ENCODE peak calls at places on chromosomes 16 and 17, in four cellular contexts. One of them, this sample, is unnamed. For H3K36me3, the result is how much of the 10 kb centered on the place peaks cover.

GRCh38 chr17:19415311-19415710 is 4.3 kb downstream of the RNF112 start:
- DNase-seq in heart left ventricle: no peak
- DNase-seq in CD4-positive, CD25-positive, alpha-beta regulatory T cell: no peak
- DNase-seq in tibial nerve: no peak
- DNase-seq in this sample: no peak

GRCh38 chr17:32265192-32265895 is at the start of gene RHBDL3:
- DNase-seq in heart left ventricle: peak
- DNase-seq in CD4-positive, CD25-positive, alpha-beta regulatory T cell: no peak
- DNase-seq in tibial nerve: no peak
- DNase-seq in this sample: no peak

GRCh38 chr16:25553711-25554436 is 137.9 kb upstream of the HS3ST4 start:
- DNase-seq in heart left ventricle: no peak
- DNase-seq in CD4-positive, CD25-positive, alpha-beta regulatory T cell: no peak
- DNase-seq in tibial nerve: no peak
- DNase-seq in this sample: no peak

GRCh38 chr17:34683390-34683789 is 104.0 kb downstream of the TMEM132E start:
- DNase-seq in heart left ventricle: no peak
- DNase-seq in CD4-positive, CD25-positive, alpha-beta regulatory T cell: no peak
- DNase-seq in tibial nerve: no peak
- DNase-seq in this sample: no peak

GRCh38 chr16:54882556-54882955 is 48.1 kb upstream of the IRX5 start:
- DNase-seq in heart left ventricle: no peak
- DNase-seq in CD4-positive, CD25-positive, alpha-beta regulatory T cell: no peak
- DNase-seq in tibial nerve: no peak
- DNase-seq in this sample: no peak

GRCh38 chr17:7476474-7476873 is 3.0 kb downstream of the ZBTB4 start:
- DNase-seq in heart left ventricle: no peak
- DNase-seq in CD4-positive, CD25-positive, alpha-beta regulatory T cell: no peak
- DNase-seq in tibial nerve: no peak
- DNase-seq in this sample: no peak

GRCh38 chr16:72876221-72876620 is 171.7 kb downstream of the ZFHX3 start:
- DNase-seq in heart left ventricle: peak
- DNase-seq in CD4-positive, CD25-positive, alpha-beta regulatory T cell: no peak
- DNase-seq in tibial nerve: peak
- DNase-seq in this sample: no peak

GRCh38 chr17:3912827-3913226 is 3.4 kb downstream of the P2RX1 start:
- DNase-seq in heart left ventricle: no peak
- DNase-seq in CD4-positive, CD25-positive, alpha-beta regulatory T cell: no peak
- DNase-seq in tibial nerve: no peak
- DNase-seq in this sample: no peak

GRCh38 chr16:50711862-50712567 is 18.6 kb downstream of the NOD2 start:
- DNase-seq in heart left ventricle: peak
- DNase-seq in CD4-positive, CD25-positive, alpha-beta regulatory T cell: no peak
- DNase-seq in tibial nerve: no peak
- DNase-seq in this sample: peak

GRCh38 chr17:47875586-47875985 is 20.4 kb upstream of the SP2 start:
- DNase-seq in heart left ventricle: no peak
- DNase-seq in CD4-positive, CD25-positive, alpha-beta regulatory T cell: no peak
- DNase-seq in tibial nerve: no peak
- DNase-seq in this sample: no peak

GRCh38 chr17:17154556-17154955 is 51.6 kb downstream of the PLD6 start:
- DNase-seq in heart left ventricle: no peak
- DNase-seq in CD4-positive, CD25-positive, alpha-beta regulatory T cell: no peak
- DNase-seq in tibial nerve: no peak
- DNase-seq in this sample: no peak

GRCh38 chr17:44232061-44232460 is 12.6 kb upstream of the UBTF start:
- DNase-seq in heart left ventricle: no peak
- DNase-seq in CD4-positive, CD25-positive, alpha-beta regulatory T cell: no peak
- DNase-seq in tibial nerve: no peak
- DNase-seq in this sample: no peak

GRCh38 chr16:60107467-60107866 is 1373.4 kb upstream of the GOT2 start:
- DNase-seq in heart left ventricle: no peak
- DNase-seq in CD4-positive, CD25-positive, alpha-beta regulatory T cell: no peak
- DNase-seq in tibial nerve: no peak
- DNase-seq in this sample: no peak

GRCh38 chr17:45131616-45132301 is 556 bp downstream of the PLCD3 start:
- DNase-seq in heart left ventricle: peak
- DNase-seq in CD4-positive, CD25-positive, alpha-beta regulatory T cell: peak
- DNase-seq in tibial nerve: no peak
- DNase-seq in this sample: no peak

GRCh38 chr17:64128787-64129514 is 993 bp downstream of the ERN1 start:
- DNase-seq in heart left ventricle: peak
- DNase-seq in CD4-positive, CD25-positive, alpha-beta regulatory T cell: no peak
- DNase-seq in tibial nerve: no peak
- DNase-seq in this sample: peak

GRCh38 chr16:27373312-27373711 is 28.7 kb upstream of the IL21R start:
- DNase-seq in heart left ventricle: no peak
- DNase-seq in CD4-positive, CD25-positive, alpha-beta regulatory T cell: no peak
- DNase-seq in tibial nerve: no peak
- DNase-seq in this sample: no peak

GRCh38 chr16:81487301-81487720 is 42.7 kb downstream of the CMIP start:
- DNase-seq in heart left ventricle: no peak
- DNase-seq in CD4-positive, CD25-positive, alpha-beta regulatory T cell: no peak
- DNase-seq in tibial nerve: no peak
- DNase-seq in this sample: no peak

GRCh38 chr16:67395105-67395457 is 1.8 kb upstream of the TPPP3 start:
- DNase-seq in heart left ventricle: no peak
- DNase-seq in CD4-positive, CD25-positive, alpha-beta regulatory T cell: no peak
- DNase-seq in tibial nerve: no peak
- DNase-seq in this sample: no peak
- H3K4me3 ChIP-seq in heart left ventricle: no peak
- H3K4me3 ChIP-seq in CD4-positive, CD25-positive, alpha-beta regulatory T cell: no peak
- H3K4me3 ChIP-seq in tibial nerve: peak
- H3K4me3 ChIP-seq in this sample: no peak

GRCh38 chr16:87207965-87208364 is 109.2 kb downstream of the C16orf95 start:
- DNase-seq in heart left ventricle: no peak
- DNase-seq in CD4-positive, CD25-positive, alpha-beta regulatory T cell: no peak
- DNase-seq in tibial nerve: no peak
- DNase-seq in this sample: no peak
- H3K27ac ChIP-seq in heart left ventricle: no peak
- H3K27ac ChIP-seq in CD4-positive, CD25-positive, alpha-beta regulatory T cell: no peak
- H3K27ac ChIP-seq in tibial nerve: no peak
- H3K27ac ChIP-seq in this sample: no peak

GRCh38 chr17:2362416-2362815 is 25.1 kb downstream of the SGSM2 start:
- DNase-seq in heart left ventricle: no peak
- DNase-seq in CD4-positive, CD25-positive, alpha-beta regulatory T cell: no peak
- DNase-seq in tibial nerve: no peak
- DNase-seq in this sample: no peak
- H3K36me3 ChIP-seq in heart left ventricle: under half
- H3K36me3 ChIP-seq in CD4-positive, CD25-positive, alpha-beta regulatory T cell: under half
- H3K36me3 ChIP-seq in tibial nerve: half or more
- H3K36me3 ChIP-seq in this sample: under half

GRCh38 chr16:35741546-35741945 is 2282.1 kb downstream of the TP53TG3F start:
- DNase-seq in heart left ventricle: no peak
- DNase-seq in CD4-positive, CD25-positive, alpha-beta regulatory T cell: no peak
- DNase-seq in tibial nerve: no peak
- DNase-seq in this sample: no peak
- H3K4me3 ChIP-seq in heart left ventricle: no peak
- H3K4me3 ChIP-seq in CD4-positive, CD25-positive, alpha-beta regulatory T cell: no peak
- H3K4me3 ChIP-seq in tibial nerve: no peak
- H3K4me3 ChIP-seq in this sample: no peak

DNA sequence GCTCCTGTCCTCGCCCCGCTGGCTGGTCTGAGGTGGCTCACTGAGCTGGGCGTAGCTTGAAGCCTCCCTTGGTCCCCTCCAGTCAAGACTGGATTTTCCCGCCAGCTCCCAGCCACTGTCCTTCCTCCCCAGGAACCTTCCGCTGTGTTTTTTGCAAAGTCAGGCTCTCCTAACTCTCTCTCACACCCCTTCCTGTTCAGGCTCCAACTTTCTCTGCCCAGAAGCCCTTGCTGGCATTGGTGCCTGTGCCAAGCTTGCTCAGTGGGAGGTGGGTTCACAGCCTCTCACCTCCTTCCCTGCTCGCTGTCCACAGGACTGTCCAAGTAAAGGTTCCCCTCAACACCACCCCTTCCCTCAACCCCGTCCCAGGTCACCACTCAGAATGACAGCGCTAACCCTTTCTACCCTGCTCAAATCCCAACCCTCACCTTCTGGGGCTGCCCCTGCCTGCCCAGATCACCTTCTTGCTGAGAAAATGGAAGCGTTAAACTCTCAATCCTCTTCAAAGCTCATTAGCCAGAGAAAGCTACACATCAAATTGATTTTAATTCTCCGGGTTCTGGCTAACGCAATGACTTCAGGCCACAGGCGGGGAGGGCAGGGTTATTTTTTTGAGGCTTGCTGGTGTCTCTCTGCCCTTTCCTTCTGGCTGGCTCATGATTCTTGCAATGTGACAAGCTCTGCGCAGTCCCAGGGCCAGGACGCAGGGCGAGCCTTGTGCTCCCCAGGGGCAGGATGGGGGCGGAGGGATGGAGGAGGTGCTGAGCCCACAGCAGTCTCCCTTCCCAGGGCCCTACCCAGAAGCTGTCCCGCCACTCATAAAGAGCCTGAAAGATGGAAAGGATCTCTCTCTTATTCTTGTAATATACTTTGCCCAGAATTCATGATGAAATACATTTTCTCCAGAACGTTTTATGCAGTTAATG is 357.2 kb upstream of the TNRC6C start:
- DNase-seq in heart left ventricle: peak
- DNase-seq in CD4-positive, CD25-positive, alpha-beta regulatory T cell: no peak
- DNase-seq in tibial nerve: no peak
- DNase-seq in this sample: no peak
- H3K27ac ChIP-seq in heart left ventricle: peak
- H3K27ac ChIP-seq in CD4-positive, CD25-positive, alpha-beta regulatory T cell: no peak
- H3K27ac ChIP-seq in tibial nerve: peak
- H3K27ac ChIP-seq in this sample: peak

DNA sequence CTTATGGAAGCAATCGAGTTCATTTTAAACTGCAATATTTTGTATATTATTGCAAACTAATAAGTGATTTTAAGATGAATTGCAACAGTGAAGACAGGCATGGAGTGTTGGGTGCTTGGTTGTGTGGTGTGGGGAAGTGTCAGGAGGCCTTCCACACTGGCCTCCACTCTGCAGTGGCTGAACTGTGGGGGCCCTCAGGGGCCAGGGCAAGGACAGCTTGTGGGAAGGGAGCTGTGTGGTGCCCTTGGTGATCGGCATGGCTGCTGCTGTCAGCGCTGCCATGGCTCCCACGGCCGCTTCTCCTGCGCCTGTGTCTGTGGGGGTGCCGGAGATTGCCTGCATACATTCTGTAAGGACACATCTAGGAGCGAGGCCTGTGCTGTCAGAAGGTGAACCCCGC is 19.2 kb downstream of the TCF25 start:
- DNase-seq in heart left ventricle: no peak
- DNase-seq in CD4-positive, CD25-positive, alpha-beta regulatory T cell: no peak
- DNase-seq in tibial nerve: no peak
- DNase-seq in this sample: no peak
- H3K36me3 ChIP-seq in heart left ventricle: half or more
- H3K36me3 ChIP-seq in CD4-positive, CD25-positive, alpha-beta regulatory T cell: half or more
- H3K36me3 ChIP-seq in tibial nerve: half or more
- H3K36me3 ChIP-seq in this sample: under half

DNA sequence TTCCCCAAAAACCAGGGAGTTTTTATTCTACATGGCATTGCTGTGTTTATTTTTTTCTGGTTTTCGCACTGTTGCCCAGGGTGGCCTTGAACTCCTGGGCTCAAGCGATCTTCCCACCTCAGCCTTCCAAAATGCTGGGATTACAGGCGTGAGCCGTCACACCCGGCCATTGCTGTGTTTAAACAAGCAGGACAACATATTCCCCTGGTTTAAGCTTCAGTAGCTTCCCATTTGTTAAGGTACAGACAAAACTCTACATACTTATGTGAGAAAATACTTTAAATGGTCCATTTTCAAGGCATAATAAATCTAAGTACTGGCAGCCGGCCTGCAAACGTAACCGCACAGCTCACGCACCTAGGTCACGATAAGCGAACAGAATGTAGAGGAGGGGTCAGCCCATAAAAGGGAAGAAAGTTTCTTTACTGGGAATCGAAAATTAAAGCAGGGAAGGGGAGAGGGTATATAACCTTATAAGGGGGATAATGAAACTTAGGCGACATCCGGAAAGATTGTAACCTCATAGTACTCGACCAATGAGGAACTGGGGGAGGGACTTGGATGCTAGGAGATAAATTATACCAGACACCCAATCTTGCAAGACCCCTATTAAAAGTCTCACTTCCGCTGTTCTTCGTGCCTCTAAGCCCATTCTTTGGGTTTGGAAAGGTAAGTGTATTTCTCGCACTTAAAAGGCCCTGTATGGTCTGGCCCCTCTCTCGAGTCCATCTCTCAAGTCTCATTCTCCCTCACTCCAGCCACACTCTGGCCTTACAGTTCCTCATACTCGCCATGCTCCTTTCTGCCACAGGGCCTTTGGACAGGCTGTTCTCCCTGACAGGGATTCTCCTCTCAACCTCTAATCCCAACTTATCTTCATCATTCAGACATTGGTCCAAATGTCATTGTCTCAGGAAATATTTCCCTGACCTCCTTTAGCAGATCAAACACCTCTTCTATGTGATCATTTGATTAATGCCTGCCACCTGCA is 59.2 kb downstream of the TEX14 start:
- DNase-seq in heart left ventricle: no peak
- DNase-seq in CD4-positive, CD25-positive, alpha-beta regulatory T cell: no peak
- DNase-seq in tibial nerve: no peak
- DNase-seq in this sample: no peak
- H3K4me3 ChIP-seq in heart left ventricle: peak
- H3K4me3 ChIP-seq in CD4-positive, CD25-positive, alpha-beta regulatory T cell: peak
- H3K4me3 ChIP-seq in tibial nerve: peak
- H3K4me3 ChIP-seq in this sample: peak

GRCh38 chr16:1942810-1943726 is at the start of gene MSRB1:
- DNase-seq in heart left ventricle: peak
- DNase-seq in CD4-positive, CD25-positive, alpha-beta regulatory T cell: peak
- DNase-seq in tibial nerve: peak
- DNase-seq in this sample: peak
- H3K27ac ChIP-seq in heart left ventricle: no peak
- H3K27ac ChIP-seq in CD4-positive, CD25-positive, alpha-beta regulatory T cell: peak
- H3K27ac ChIP-seq in tibial nerve: peak
- H3K27ac ChIP-seq in this sample: peak

GRCh38 chr16:15897386-15897785 is 9.0 kb upstream of the CEP20 start:
- DNase-seq in heart left ventricle: no peak
- DNase-seq in CD4-positive, CD25-positive, alpha-beta regulatory T cell: no peak
- DNase-seq in tibial nerve: no peak
- DNase-seq in this sample: no peak
- H3K36me3 ChIP-seq in heart left ventricle: under half
- H3K36me3 ChIP-seq in CD4-positive, CD25-positive, alpha-beta regulatory T cell: under half
- H3K36me3 ChIP-seq in tibial nerve: under half
- H3K36me3 ChIP-seq in this sample: under half

GRCh38 chr17:80613732-80614071 is 69.1 kb downstream of the RPTOR start:
- DNase-seq in heart left ventricle: no peak
- DNase-seq in CD4-positive, CD25-positive, alpha-beta regulatory T cell: no peak
- DNase-seq in tibial nerve: no peak
- DNase-seq in this sample: no peak
- H3K4me3 ChIP-seq in heart left ventricle: no peak
- H3K4me3 ChIP-seq in CD4-positive, CD25-positive, alpha-beta regulatory T cell: no peak
- H3K4me3 ChIP-seq in tibial nerve: no peak
- H3K4me3 ChIP-seq in this sample: no peak

This sample was measured in prostate gland.